ENCODE peak calls at places on chromosomes 16 and 17, in ten cellular contexts. J is IMR-90, U is heart left ventricle, I is body of pancreas, R is ovary, Q is tibial nerve, E is A549, F is testis, M is breast epithelium, X is stomach. H is an unnamed sample.

GRCh38 chr16:79437764-79438728 is 162.5 kb downstream of the MAF start:
- DNase-seq in J (no peak), U (no peak), I (peak; percentile 33), R (peak; percentile 71), Q (no peak), E (no peak), F (peak; percentile 86), M (peak; percentile 75), X (no peak), H (peak; percentile 22)

GRCh38 chr17:14428640-14429029 is 127.8 kb downstream of the HS3ST3B1 start:
- DNase-seq in J (no peak), U (no peak), I (no peak), R (no peak), Q (no peak), E (no peak), F (no peak), M (no peak), X (no peak), H (no peak)

GRCh38 chr17:78174332-78174869 is 6.0 kb downstream of the SYNGR2 start:
- DNase-seq in J (no peak), U (peak; percentile 87), I (peak; percentile 97), R (peak; percentile 60), Q (peak; percentile 39), E (no peak), F (peak; percentile 65), M (peak; percentile 88), X (peak; percentile 96), H (peak; percentile 71)

GRCh38 chr16:78641463-78641862 is 542.0 kb downstream of the WWOX start:
- DNase-seq in J (no peak), U (no peak), I (no peak), R (no peak), Q (no peak), E (no peak), F (no peak), M (no peak), X (no peak), H (no peak)

GRCh38 chr16:55257971-55258613 is 65.9 kb upstream of the IRX6 start:
- DNase-seq in J (peak; percentile 26), U (peak; percentile 23), I (peak; percentile 63), R (peak; percentile 33), Q (peak; percentile 32), E (no peak), F (peak; percentile 71), M (no peak), X (peak; percentile 60), H (peak; percentile 27)

GRCh38 chr16:13436641-13437423 is 483.1 kb upstream of the ERCC4 start:
- DNase-seq in J (no peak), U (no peak), I (no peak), R (no peak), Q (no peak), E (no peak), F (no peak), M (no peak), X (no peak), H (no peak)

GRCh38 chr17:41659813-41660212 is 28.9 kb upstream of the EIF1 start:
- DNase-seq in J (peak; percentile 22), U (no peak), I (no peak), R (no peak), Q (no peak), E (no peak), F (no peak), M (no peak), X (no peak), H (no peak)

GRCh38 chr16:3155181-3155580 is 20.4 kb downstream of the ZNF213 start:
- DNase-seq in J (no peak), U (no peak), I (no peak), R (no peak), Q (no peak), E (no peak), F (no peak), M (no peak), X (no peak), H (no peak)

DNA sequence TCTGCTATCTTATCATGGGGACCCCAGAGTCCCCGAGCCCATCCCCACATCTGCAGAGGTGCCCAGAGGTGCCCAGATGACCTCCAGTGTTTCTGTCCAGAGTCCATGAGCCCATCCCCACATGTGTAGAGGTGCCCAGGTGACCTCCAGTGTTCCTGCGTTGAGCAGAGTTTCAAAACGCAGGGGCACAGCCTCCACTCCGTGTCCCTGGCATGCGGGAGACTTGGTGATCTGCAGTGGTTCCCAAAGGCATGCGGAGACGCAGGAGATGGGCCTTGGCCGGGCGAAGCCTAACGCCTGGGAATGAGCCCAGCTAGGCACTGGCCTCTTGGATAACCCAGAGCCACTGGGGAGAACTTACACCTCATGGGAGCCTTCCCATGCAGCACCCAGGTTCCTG is 41.3 kb downstream of the COX4I1 start:
- DNase-seq in J (no peak), U (no peak), I (no peak), R (no peak), Q (no peak), E (no peak), F (no peak), M (no peak), X (no peak), H (no peak)
- H3K4me1 ChIP-seq in J (no peaks in the 10 kb centered on the region), U (no peaks in the 10 kb centered on the region), I (no peaks in the 10 kb centered on the region), R (peaks cover 3% of the 10 kb centered on the region), Q (no peaks in the 10 kb centered on the region), E (no peaks in the 10 kb centered on the region), F (no peaks in the 10 kb centered on the region), M (no peaks in the 10 kb centered on the region), X (peaks cover 12% of the 10 kb centered on the region), H (no peaks in the 10 kb centered on the region)

GRCh38 chr17:52648995-52649394 is 490.5 kb upstream of the CA10 start:
- DNase-seq in J (no peak), U (no peak), I (no peak), R (no peak), Q (no peak), E (no peak), F (no peak), M (no peak), X (no peak), H (no peak)

GRCh38 chr17:52653014-52653413 is 494.5 kb upstream of the CA10 start:
- DNase-seq in J (no peak), U (no peak), I (no peak), R (no peak), Q (no peak), E (no peak), F (no peak), M (no peak), X (no peak), H (no peak)

DNA sequence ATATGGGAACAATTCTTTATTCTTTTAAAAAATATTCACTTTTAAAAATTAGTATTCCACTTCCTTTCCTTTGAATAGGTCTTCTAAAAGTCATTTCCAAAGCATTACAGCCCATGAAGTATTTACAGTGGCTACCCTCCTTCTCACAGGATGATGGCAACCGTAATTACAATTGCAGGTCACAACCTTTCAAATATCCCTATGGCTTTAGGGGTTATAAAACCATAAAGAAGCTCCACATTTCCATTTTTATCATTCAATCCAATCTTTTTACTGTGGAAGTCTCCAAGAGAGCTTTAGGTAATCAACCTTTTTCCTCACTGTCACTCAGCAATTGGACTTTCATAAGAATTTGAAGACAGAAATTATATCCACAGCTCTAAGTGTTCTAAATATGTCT is 488.9 kb upstream of the CA10 start:
- DNase-seq in J (no peak), U (no peak), I (no peak), R (no peak), Q (no peak), E (no peak), F (no peak), M (no peak), X (no peak), H (no peak)
- TF ChIP-seq POLR2A in J (no peak), U (no peak), I (no peak), R (no peak), Q (no peak), E (no peak), F (no peak), M (no peak), X (no peak), H (no peak)

GRCh38 chr17:61338874-61339478 is 60.7 kb upstream of the TBX2 start:
- DNase-seq in J (no peak), U (no peak), I (no peak), R (no peak), Q (no peak), E (no peak), F (no peak), M (no peak), X (no peak), H (no peak)

GRCh38 chr17:61335845-61336655 is 63.6 kb upstream of the TBX2 start:
- DNase-seq in J (peak; percentile 78), U (peak; percentile 30), I (peak; percentile 84), R (peak; percentile 44), Q (no peak), E (no peak), F (no peak), M (no peak), X (peak; percentile 72), H (no peak)

GRCh38 chr17:61338000-61338864 is 61.4 kb upstream of the TBX2 start:
- DNase-seq in J (peak; percentile 91), U (no peak), I (no peak), R (peak; percentile 49), Q (no peak), E (peak; percentile 65), F (no peak), M (no peak), X (no peak), H (no peak)

GRCh38 chr17:61335105-61335844 is 64.4 kb upstream of the TBX2 start:
- DNase-seq in J (peak; percentile 93), U (no peak), I (no peak), R (peak; percentile 52), Q (no peak), E (no peak), F (no peak), M (no peak), X (no peak), H (no peak)

DNA sequence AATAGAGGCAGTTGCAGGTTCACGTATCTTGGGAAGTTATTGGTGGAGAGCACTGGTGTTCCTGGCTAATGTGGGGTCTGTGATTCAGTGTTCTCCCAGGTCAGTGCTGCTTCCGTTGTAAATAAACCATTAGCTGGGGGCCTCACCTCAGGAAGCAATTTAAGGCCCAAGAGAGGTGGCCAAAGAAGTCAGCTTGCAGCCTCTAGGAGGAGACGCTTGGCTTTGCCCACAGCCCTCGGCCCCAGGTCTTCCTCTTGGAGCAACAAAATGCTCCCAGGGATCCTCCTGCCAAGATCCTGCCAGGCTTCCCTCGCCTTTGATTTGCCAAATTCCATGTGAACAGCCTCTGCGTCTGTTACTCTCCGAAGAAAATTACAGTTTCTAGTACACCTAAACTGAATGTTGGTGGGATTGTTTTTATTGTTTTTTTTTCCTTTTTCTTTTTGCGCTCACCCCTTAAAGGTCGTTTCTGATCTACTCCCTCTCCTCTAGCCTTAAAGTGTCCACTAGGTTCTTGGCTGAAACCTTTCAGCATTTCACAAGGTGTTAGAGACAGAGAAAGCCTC is 62.3 kb upstream of the TBX2 start:
- DNase-seq in J (no peak), U (no peak), I (no peak), R (no peak), Q (no peak), E (no peak), F (no peak), M (no peak), X (no peak), H (no peak)
- H3K4me1 ChIP-seq in J (peaks cover 37% of the 10 kb centered on the region), U (peaks cover 35% of the 10 kb centered on the region), I (peaks cover 16% of the 10 kb centered on the region), R (peaks cover 18% of the 10 kb centered on the region), Q (no peaks in the 10 kb centered on the region), E (peaks cover 48% of the 10 kb centered on the region), F (peaks cover 22% of the 10 kb centered on the region), M (no peaks in the 10 kb centered on the region), X (peaks cover 38% of the 10 kb centered on the region), H (peaks cover 12% of the 10 kb centered on the region)

GRCh38 chr16:80788016-80788415 is 16.4 kb downstream of the CDYL2 start:
- DNase-seq in J (no peak), U (no peak), I (no peak), R (no peak), Q (no peak), E (no peak), F (no peak), M (no peak), X (no peak), H (no peak)

DNA sequence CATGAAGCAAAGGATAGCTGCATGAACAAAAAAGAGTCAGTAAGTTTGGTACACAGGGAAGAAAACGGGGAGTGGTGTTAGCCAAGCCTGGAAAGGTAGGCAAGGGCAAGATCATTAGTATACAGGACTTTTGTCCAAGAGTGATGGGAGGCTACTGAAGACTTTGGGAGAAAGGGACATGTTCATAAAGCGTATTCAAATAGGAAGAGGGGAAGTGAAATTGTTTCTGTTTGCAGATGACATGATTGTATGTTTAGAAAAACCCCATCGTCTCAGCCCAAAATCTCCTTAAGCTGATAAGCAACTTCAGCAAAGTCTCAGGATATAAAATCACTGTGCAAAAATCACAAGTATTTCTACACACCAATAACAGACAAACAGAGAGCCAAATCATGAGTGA is 19.4 kb downstream of the CDYL2 start:
- DNase-seq in J (no peak), U (no peak), I (no peak), R (no peak), Q (no peak), E (no peak), F (no peak), M (no peak), X (no peak), H (no peak)
- TF ChIP-seq POLR2A in J (no peak), U (no peak), I (no peak), R (no peak), Q (no peak), E (no peak), F (no peak), M (no peak), X (no peak), H (no peak)

H was measured in adrenal gland.